ENCODE peak calls at places on chromosome 5, in four cellular contexts. D is HepG2, K is GM23338, S is HCT116. F is an unnamed sample.

GRCh38 chr5:24094081-24094480 is 550.7 kb downstream of the CDH10 start:
- DNase-seq in D (no peak), K (no peak), S (no peak), F (no peak)

GRCh38 chr5:31663519-31663918 is 24.6 kb downstream of the PDZD2 start:
- DNase-seq in K (no peak), D (no peak), S (no peak), F (no peak)

GRCh38 chr5:180113660-180114303 is 42.2 kb upstream of the RNF130 start:
- DNase-seq in S (no peak), D (no peak), K (no peak), F (no peak)

GRCh38 chr5:56369333-56369947 is 136.3 kb upstream of the ANKRD55 start:
- DNase-seq in K (no peak), S (no peak), D (no peak), F (peak)

GRCh38 chr5:114237766-114238165 is 124.1 kb upstream of the KCNN2 start:
- DNase-seq in D (no peak), K (no peak), S (peak), F (peak)

GRCh38 chr5:170538096-170538465 is 34.3 kb downstream of the KCNIP1 start:
- DNase-seq in S (no peak), D (no peak), K (no peak), F (no peak)

GRCh38 chr5:160269017-160269416 is 39.7 kb downstream of the FABP6 start:
- DNase-seq in K (no peak), S (no peak), D (no peak), F (peak)

GRCh38 chr5:131169810-131170539 is 769 bp upstream of the LYRM7 start:
- DNase-seq in K (no peak), D (no peak), S (no peak), F (no peak)

GRCh38 chr5:95734916-95735315 is 3.8 kb downstream of the RHOBTB3 start:
- DNase-seq in S (no peak), D (no peak), K (no peak), F (no peak)

GRCh38 chr5:140365941-140366340 is 5.9 kb downstream of the SLC4A9 start:
- DNase-seq in K (no peak), S (no peak), D (no peak), F (no peak)

GRCh38 chr5:32709789-32710334 is 1.3 kb upstream of the NPR3 start:
- DNase-seq in S (peak), D (peak), K (peak), F (peak)

GRCh38 chr5:142611154-142611553 is 74.7 kb downstream of the FGF1 start:
- DNase-seq in D (peak), S (peak), K (peak), F (no peak)

GRCh38 chr5:172412724-172413260 is 41.5 kb downstream of the SH3PXD2B start:
- DNase-seq in K (no peak), D (no peak), S (no peak), F (peak)

GRCh38 chr5:139188558-139189270 is 9.5 kb downstream of the SIL1 start:
- DNase-seq in D (peak), K (no peak), S (no peak), F (no peak)

GRCh38 chr5:120994112-120994511 is 530.0 kb downstream of the PRR16 start:
- DNase-seq in S (no peak), K (no peak), D (no peak), F (no peak)

GRCh38 chr5:1641560-1642166 is 117.9 kb upstream of the LPCAT1 start:
- DNase-seq in D (peak), S (peak), K (peak), F (peak)
- TF ChIP-seq CTCF in D (peak), S (peak), K (peak), F (peak)

GRCh38 chr5:43156388-43156787 is 35.6 kb upstream of the NIM1K start:
- DNase-seq in K (no peak), D (no peak), S (no peak), F (no peak)
- TF ChIP-seq POLR2AphosphoS5 in K (no peak), D (no peak), S (no peak), F (no peak)

GRCh38 chr5:132870801-132871200 is 2.7 kb upstream of the LEAP2 start:
- DNase-seq in K (no peak), D (no peak), S (no peak), F (no peak)
- TF ChIP-seq REST in K (no peak), D (no peak), S (no peak), F (no peak)

GRCh38 chr5:108503986-108504385 is 122.1 kb upstream of the FBXL17 start:
- DNase-seq in D (no peak), K (no peak), S (no peak), F (no peak)

GRCh38 chr5:108508976-108509375 is 127.1 kb upstream of the FBXL17 start:
- DNase-seq in K (no peak), D (no peak), S (no peak), F (no peak)

GRCh38 chr5:108505608-108506007 is 123.7 kb upstream of the FBXL17 start:
- DNase-seq in K (no peak), S (no peak), D (no peak), F (no peak)

GRCh38 chr5:108504974-108505373 is 123.1 kb upstream of the FBXL17 start:
- DNase-seq in S (no peak), K (no peak), D (no peak), F (no peak)

DNA sequence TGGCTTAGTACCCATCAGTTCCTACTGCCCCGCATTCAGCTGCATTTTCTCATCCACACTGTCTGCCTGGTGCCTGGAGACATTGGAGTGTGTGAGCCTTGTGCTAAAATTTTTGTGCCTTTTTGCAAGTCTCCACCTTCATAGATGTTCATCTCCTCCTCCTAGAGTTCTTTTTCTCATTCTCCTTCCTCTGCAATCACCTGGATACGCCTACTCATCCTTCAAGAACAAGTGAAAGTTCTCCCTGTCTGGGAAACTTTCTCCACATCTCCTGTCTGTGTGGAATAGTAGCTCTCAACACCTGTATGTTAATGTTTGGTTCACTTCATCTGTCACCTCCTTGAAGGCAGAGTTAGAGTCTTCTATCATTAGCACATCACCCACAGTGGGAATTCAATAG is 125.7 kb upstream of the FBXL17 start:
- DNase-seq in K (no peak), D (no peak), S (no peak), F (no peak)
- TF ChIP-seq CTCF in K (no peak), D (no peak), S (no peak), F (no peak)

DNA sequence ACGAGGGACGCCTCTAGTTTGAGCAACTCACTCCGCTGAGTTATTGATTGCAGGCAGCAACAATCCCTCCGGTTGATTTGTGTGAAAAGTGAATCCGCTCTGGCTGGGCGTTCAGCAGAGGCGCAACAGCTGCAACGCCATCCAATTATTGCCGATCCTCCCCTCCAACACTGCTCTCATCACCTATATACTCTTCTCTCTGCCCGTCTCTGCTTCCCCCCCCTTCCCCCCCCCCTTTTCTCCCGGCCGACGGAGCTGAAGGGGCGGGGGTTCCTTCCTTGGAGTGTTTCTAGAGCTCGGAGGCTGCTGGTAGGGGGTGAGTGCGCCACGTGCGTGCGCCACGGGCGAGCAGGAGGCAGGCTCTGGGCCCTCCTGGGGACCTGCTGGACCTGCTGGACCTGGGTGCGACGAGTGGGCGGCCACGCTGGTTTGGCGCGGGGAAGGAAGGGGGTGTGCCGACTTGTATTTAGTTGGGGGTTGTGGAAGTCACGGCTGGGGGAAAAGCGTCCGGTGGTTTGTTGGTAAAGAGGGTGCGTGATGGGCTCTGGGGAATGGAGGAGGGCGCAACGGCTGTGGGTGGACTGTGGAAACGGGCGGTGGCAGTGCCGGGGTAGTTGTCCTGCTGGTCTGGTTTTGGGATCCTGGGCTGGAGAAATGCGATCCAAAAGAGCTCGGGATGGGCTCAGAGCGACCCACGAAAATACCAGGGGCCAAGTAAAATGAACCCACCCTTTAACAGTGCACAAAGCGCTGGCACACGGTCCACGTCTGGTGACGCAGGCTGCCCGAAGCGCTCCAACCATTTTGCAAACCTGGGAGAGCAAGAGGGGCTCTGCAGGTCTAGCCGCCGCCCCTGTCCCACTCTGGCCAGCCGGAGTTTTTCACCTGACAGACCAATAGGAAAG is 6.4 kb upstream of the MEF2C start:
- DNase-seq in S (no peak), K (peak), D (no peak), F (no peak)
- TF ChIP-seq POLR2AphosphoS5 in S (no peak), K (peak), D (no peak), F (no peak)

GRCh38 chr5:133969654-133970324 is 1.4 kb upstream of the C5orf15 start:
- DNase-seq in K (no peak), S (no peak), D (peak), F (no peak)

GRCh38 chr5:133967715-133968056 is 739 bp downstream of the C5orf15 start:
- DNase-seq in D (no peak), S (no peak), K (peak), F (no peak)

GRCh38 chr5:133970325-133970671 is 1.9 kb upstream of the C5orf15 start:
- DNase-seq in K (no peak), D (no peak), S (no peak), F (no peak)

GRCh38 chr5:133967124-133967523 is 1.3 kb downstream of the C5orf15 start:
- DNase-seq in D (no peak), S (no peak), K (no peak), F (no peak)

GRCh38 chr5:133968057-133968993 is at the start of gene C5orf15:
- DNase-seq in K (peak), S (peak), D (peak), F (peak)
- TF ChIP-seq REST in K (peak), S (no peak), D (no peak), F (no peak)

GRCh38 chr5:52876456-52876855 is 88.7 kb downstream of the ITGA1 start:
- DNase-seq in S (no peak), K (no peak), D (no peak), F (no peak)
- TF ChIP-seq CTCF in S (no peak), K (no peak), D (no peak), F (no peak)

GRCh38 chr5:123700624-123701023 is 188.6 kb downstream of the CSNK1G3 start:
- DNase-seq in D (no peak), S (peak), K (peak), F (no peak)
- TF ChIP-seq POLR2AphosphoS5 in D (no peak), S (no peak), K (no peak), F (no peak)

GRCh38 chr5:150616506-150616905 is 24.0 kb upstream of the SYNPO start:
- DNase-seq in D (no peak), S (no peak), K (no peak), F (no peak)

GRCh38 chr5:150613991-150614650 is 26.3 kb upstream of the SYNPO start:
- DNase-seq in K (peak), S (no peak), D (no peak), F (no peak)

GRCh38 chr5:150614651-150615040 is 25.8 kb upstream of the SYNPO start:
- DNase-seq in D (no peak), K (no peak), S (no peak), F (no peak)

GRCh38 chr5:150615141-150615699 is 25.2 kb upstream of the SYNPO start:
- DNase-seq in S (no peak), D (no peak), K (no peak), F (no peak)

GRCh38 chr5:150616024-150616470 is 24.4 kb upstream of the SYNPO start:
- DNase-seq in D (peak), K (no peak), S (no peak), F (no peak)
- TF ChIP-seq REST in D (no peak), K (no peak), S (no peak), F (no peak)

DNA sequence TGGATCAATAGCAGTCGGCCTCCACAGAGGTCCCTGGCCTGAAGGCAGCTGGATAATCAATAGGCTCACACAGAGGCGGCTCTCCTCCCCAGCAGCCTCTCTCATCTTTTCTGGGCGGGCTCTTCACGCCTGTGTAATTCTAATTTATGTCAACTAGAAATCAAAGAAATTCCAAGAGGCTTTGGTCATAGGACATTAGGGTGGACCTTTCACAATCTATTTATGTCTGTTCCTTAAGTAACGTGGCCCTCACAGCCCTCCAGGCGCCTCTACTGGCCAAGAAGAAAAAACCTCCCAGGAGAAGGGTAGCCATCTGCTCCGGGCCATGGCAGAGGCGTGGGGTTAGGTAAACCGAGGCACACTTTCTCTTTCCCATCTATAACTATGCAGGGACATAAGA is 205.1 kb upstream of the EFNA5 start:
- DNase-seq in K (peak), S (peak), D (no peak), F (no peak)
- TF ChIP-seq CTCF in K (peak), S (no peak), D (no peak), F (no peak)